ENCODE peak calls at places on chromosomes 13 and 19, in five cellular contexts. D is naive thymus-derived CD4-positive, alpha-beta T cell; O is stimulated activated CD4-positive, alpha-beta T cell treated with anti-CD3 and anti-CD28 coated beads, TNF-alpha, amount 100 ng/mL, for 48 hours; T is COR-L47; U is HT-29. S is an unnamed sample.

GRCh38 chr13:40130871-40131636 is 475.6 kb downstream of the COG6 start:
- DNase-seq in O (no peak), T (no peak), U (no peak), D (no peak), S (peak)

GRCh38 chr19:51125421-51126075 is 842 bp downstream of the SIGLEC9 start:
- DNase-seq in O (no peak), D (no peak), T (no peak), U (no peak), S (no peak)

GRCh38 chr13:25967144-25967543 is 84.7 kb downstream of the SHISA2 start:
- DNase-seq in D (no peak), U (no peak), O (no peak), T (no peak), S (no peak)

GRCh38 chr19:55113570-55114039 is 3.8 kb downstream of the PPP1R12C start:
- DNase-seq in O (no peak), U (peak), T (no peak), D (no peak), S (no peak)

GRCh38 chr13:20847298-20847697 is 55.2 kb downstream of the XPO4 start:
- DNase-seq in D (no peak), O (no peak), U (no peak), T (no peak), S (no peak)

GRCh38 chr19:8352134-8352827 is 9.2 kb upstream of the KANK3 start:
- DNase-seq in O (no peak), T (no peak), U (no peak), D (no peak), S (no peak)

GRCh38 chr13:75704194-75704941 is 68.2 kb downstream of the LMO7 start:
- DNase-seq in D (no peak), U (no peak), T (no peak), O (no peak), S (peak)

GRCh38 chr13:98022210-98022609 is 68.7 kb downstream of the IPO5 start:
- DNase-seq in T (no peak), U (no peak), O (no peak), D (no peak), S (peak)

GRCh38 chr19:19120308-19121156 is 17.7 kb downstream of the TMEM161A start:
- DNase-seq in D (no peak), T (no peak), O (no peak), U (no peak), S (peak)

S was measured in epithelial cell of esophagus.